ENCODE peak calls at places on chromosome 3, in nine cellular contexts. T, F, D, U, L, Y, E, Q and I are unnamed samples.

GRCh38 chr3:23052230-23053019 is 150.7 kb upstream of the UBE2E2 start:
- DNase-seq in T (no peak), F (no peak), D (no peak), U (no peak), L (no peak), Y (peak), E (peak), Q (no peak), I (no peak)

GRCh38 chr3:164416491-164417222 is 661.6 kb downstream of the SI start:
- DNase-seq in T (no peak), F (no peak), D (no peak), U (no peak), L (no peak), Y (no peak), E (no peak), Q (no peak), I (no peak)

GRCh38 chr3:40975711-40976121 is 223.6 kb upstream of the CTNNB1 start:
- DNase-seq in T (no peak), F (no peak), D (no peak), U (no peak), L (no peak), Y (peak), E (no peak), Q (no peak), I (no peak)

GRCh38 chr3:61221759-61222362 is 29.4 kb downstream of the FHIT start:
- DNase-seq in T (no peak), F (no peak), D (no peak), U (no peak), L (no peak), Y (no peak), E (no peak), Q (no peak), I (no peak)

GRCh38 chr3:198067416-198067815 is 107.4 kb downstream of the LMLN start:
- DNase-seq in T (no peak), F (no peak), D (no peak), U (no peak), L (no peak), Y (no peak), E (no peak), Q (no peak), I (no peak)

GRCh38 chr3:18812316-18812715 is 336.0 kb upstream of the KCNH8 start:
- DNase-seq in T (no peak), F (no peak), D (no peak), U (no peak), L (no peak), Y (peak), E (no peak), Q (no peak), I (no peak)

GRCh38 chr3:56932858-56933257 is 127.6 kb upstream of the SPATA12 start:
- DNase-seq in T (no peak), F (no peak), D (no peak), U (no peak), L (no peak), Y (no peak), E (no peak), Q (no peak), I (no peak)

GRCh38 chr3:67602816-67603215 is 51.6 kb downstream of the SUCLG2 start:
- DNase-seq in T (no peak), F (no peak), D (no peak), U (no peak), L (no peak), Y (no peak), E (no peak), Q (no peak), I (no peak)

GRCh38 chr3:172640751-172641150 is 70.1 kb downstream of the NCEH1 start:
- DNase-seq in T (no peak), F (no peak), D (no peak), U (no peak), L (no peak), Y (no peak), E (no peak), Q (no peak), I (no peak)

GRCh38 chr3:183085634-183086390 is 13.5 kb downstream of the MCCC1 start:
- DNase-seq in T (peak), F (peak), D (no peak), U (no peak), L (peak), Y (peak), E (peak), Q (no peak), I (peak)

GRCh38 chr3:8416965-8417364 is 84.7 kb upstream of the LMCD1 start:
- DNase-seq in T (peak), F (no peak), D (peak), U (no peak), L (no peak), Y (no peak), E (peak), Q (no peak), I (peak)

GRCh38 chr3:184914628-184915027 is 102.7 kb downstream of the VPS8 start:
- DNase-seq in T (no peak), F (no peak), D (no peak), U (no peak), L (no peak), Y (peak), E (no peak), Q (no peak), I (no peak)

GRCh38 chr3:118231578-118231977 is 803.1 kb downstream of the IGSF11 start:
- DNase-seq in T (no peak), F (no peak), D (no peak), U (no peak), L (no peak), Y (no peak), E (no peak), Q (no peak), I (no peak)

GRCh38 chr3:99686955-99687612 is 48.7 kb downstream of the COL8A1 start:
- DNase-seq in T (peak), F (peak), D (peak), U (no peak), L (peak), Y (no peak), E (peak), Q (peak), I (peak)

GRCh38 chr3:35439626-35440025 is 199.7 kb upstream of the ARPP21 start:
- DNase-seq in T (no peak), F (no peak), D (no peak), U (no peak), L (no peak), Y (no peak), E (peak), Q (no peak), I (peak)

GRCh38 chr3:28667646-28668376 is 319.2 kb upstream of the AZI2 start:
- DNase-seq in T (peak), F (peak), D (peak), U (no peak), L (peak), Y (peak), E (peak), Q (no peak), I (peak)

GRCh38 chr3:127676921-127677351 is 4.2 kb downstream of the ABTB1 start:
- DNase-seq in T (no peak), F (no peak), D (no peak), U (no peak), L (no peak), Y (no peak), E (no peak), Q (peak), I (no peak)

GRCh38 chr3:161939919-161940693 is 443.5 kb downstream of the OTOL1 start:
- DNase-seq in T (peak), F (no peak), D (no peak), U (no peak), L (no peak), Y (no peak), E (no peak), Q (no peak), I (no peak)

GRCh38 chr3:126937533-126938432 is 45.1 kb upstream of the PLXNA1 start:
- DNase-seq in T (no peak), F (no peak), D (no peak), U (no peak), L (no peak), Y (no peak), E (no peak), Q (peak), I (no peak)

GRCh38 chr3:127151992-127152391 is 40.9 kb upstream of the PRR23E start:
- DNase-seq in T (no peak), F (no peak), D (no peak), U (no peak), L (no peak), Y (peak), E (no peak), Q (no peak), I (no peak)

GRCh38 chr3:171256445-171257250 is 203.6 kb downstream of the TNIK start:
- DNase-seq in T (no peak), F (no peak), D (no peak), U (no peak), L (no peak), Y (peak), E (no peak), Q (no peak), I (no peak)

GRCh38 chr3:49238274-49239127 is 38.5 kb downstream of the C3orf62 start:
- DNase-seq in T (no peak), F (no peak), D (peak), U (no peak), L (no peak), Y (peak), E (no peak), Q (peak), I (peak)

GRCh38 chr3:72462611-72463011 is 385.6 kb downstream of the SHQ1 start:
- DNase-seq in T (no peak), F (no peak), D (no peak), U (no peak), L (no peak), Y (no peak), E (no peak), Q (no peak), I (no peak)

GRCh38 chr3:45964139-45964538 is 20.9 kb downstream of the CXCR6 start:
- DNase-seq in T (no peak), F (no peak), D (no peak), U (no peak), L (no peak), Y (no peak), E (no peak), Q (no peak), I (no peak)

GRCh38 chr3:160023476-160023875 is 34.8 kb downstream of the IL12A start:
- DNase-seq in T (no peak), F (no peak), D (no peak), U (no peak), L (no peak), Y (no peak), E (no peak), Q (no peak), I (no peak)

GRCh38 chr3:176663819-176664218 is 533.5 kb downstream of the TBL1XR1 start:
- DNase-seq in T (no peak), F (no peak), D (no peak), U (no peak), L (peak), Y (peak), E (peak), Q (no peak), I (no peak)

GRCh38 chr3:134056464-134056891 is 26.8 kb upstream of the SLCO2A1 start:
- DNase-seq in T (no peak), F (no peak), D (no peak), U (no peak), L (no peak), Y (no peak), E (peak), Q (no peak), I (no peak)

GRCh38 chr3:172379372-172379771 is 68.9 kb downstream of the GHSR start:
- DNase-seq in T (no peak), F (no peak), D (no peak), U (no peak), L (no peak), Y (no peak), E (no peak), Q (no peak), I (no peak)

GRCh38 chr3:29281265-29282228 is 676 bp downstream of the RBMS3 start:
- DNase-seq in T (peak), F (no peak), D (no peak), U (no peak), L (peak), Y (peak), E (peak), Q (no peak), I (no peak)

GRCh38 chr3:116005404-116005803 is 382.1 kb downstream of the GAP43 start:
- DNase-seq in T (no peak), F (no peak), D (no peak), U (no peak), L (no peak), Y (peak), E (peak), Q (no peak), I (no peak)

GRCh38 chr3:10552631-10552943 is 47.2 kb upstream of the ATP2B2 start:
- DNase-seq in T (peak), F (no peak), D (no peak), U (no peak), L (no peak), Y (no peak), E (no peak), Q (no peak), I (peak)

GRCh38 chr3:147699175-147699838 is 290.1 kb downstream of the ZIC1 start:
- DNase-seq in T (no peak), F (no peak), D (no peak), U (no peak), L (no peak), Y (peak), E (no peak), Q (no peak), I (no peak)

GRCh38 chr3:105906834-105907233 is 38.0 kb upstream of the CBLB start:
- DNase-seq in T (no peak), F (no peak), D (no peak), U (no peak), L (no peak), Y (peak), E (no peak), Q (no peak), I (no peak)

GRCh38 chr3:9024341-9024740 is 61.1 kb upstream of the RAD18 start:
- DNase-seq in T (no peak), F (no peak), D (no peak), U (no peak), L (no peak), Y (no peak), E (no peak), Q (no peak), I (no peak)

GRCh38 chr3:115074502-115074901 is 72.6 kb downstream of the ZBTB20 start:
- DNase-seq in T (no peak), F (no peak), D (no peak), U (no peak), L (no peak), Y (peak), E (peak), Q (no peak), I (no peak)

GRCh38 chr3:116034071-116034470 is 410.8 kb downstream of the GAP43 start:
- DNase-seq in T (no peak), F (no peak), D (no peak), U (no peak), L (no peak), Y (no peak), E (no peak), Q (no peak), I (no peak)

GRCh38 chr3:159763466-159764210 is 225.0 kb upstream of the IL12A start:
- DNase-seq in T (no peak), F (no peak), D (peak), U (no peak), L (peak), Y (peak), E (peak), Q (peak), I (peak)

GRCh38 chr3:82011336-82011735 is 249.9 kb upstream of the GBE1 start:
- DNase-seq in T (no peak), F (no peak), D (no peak), U (no peak), L (no peak), Y (no peak), E (no peak), Q (no peak), I (no peak)

GRCh38 chr3:158540066-158540465 is 30.9 kb upstream of the MLF1 start:
- DNase-seq in T (no peak), F (no peak), D (no peak), U (no peak), L (no peak), Y (no peak), E (no peak), Q (no peak), I (no peak)

GRCh38 chr3:184641430-184641829 is 70.4 kb downstream of the MAGEF1 start:
- DNase-seq in T (no peak), F (no peak), D (no peak), U (no peak), L (no peak), Y (no peak), E (no peak), Q (no peak), I (no peak)

GRCh38 chr3:141384157-141384556 is 15.9 kb downstream of the ZBTB38 start:
- DNase-seq in T (no peak), F (no peak), D (no peak), U (no peak), L (no peak), Y (peak), E (no peak), Q (no peak), I (no peak)
- H3K4me3 ChIP-seq in T (no peak), F (no peak), D (no peak), U (no peak), L (no peak), Y (no peak), E (no peak), Q (no peak), I (no peak)

DNA sequence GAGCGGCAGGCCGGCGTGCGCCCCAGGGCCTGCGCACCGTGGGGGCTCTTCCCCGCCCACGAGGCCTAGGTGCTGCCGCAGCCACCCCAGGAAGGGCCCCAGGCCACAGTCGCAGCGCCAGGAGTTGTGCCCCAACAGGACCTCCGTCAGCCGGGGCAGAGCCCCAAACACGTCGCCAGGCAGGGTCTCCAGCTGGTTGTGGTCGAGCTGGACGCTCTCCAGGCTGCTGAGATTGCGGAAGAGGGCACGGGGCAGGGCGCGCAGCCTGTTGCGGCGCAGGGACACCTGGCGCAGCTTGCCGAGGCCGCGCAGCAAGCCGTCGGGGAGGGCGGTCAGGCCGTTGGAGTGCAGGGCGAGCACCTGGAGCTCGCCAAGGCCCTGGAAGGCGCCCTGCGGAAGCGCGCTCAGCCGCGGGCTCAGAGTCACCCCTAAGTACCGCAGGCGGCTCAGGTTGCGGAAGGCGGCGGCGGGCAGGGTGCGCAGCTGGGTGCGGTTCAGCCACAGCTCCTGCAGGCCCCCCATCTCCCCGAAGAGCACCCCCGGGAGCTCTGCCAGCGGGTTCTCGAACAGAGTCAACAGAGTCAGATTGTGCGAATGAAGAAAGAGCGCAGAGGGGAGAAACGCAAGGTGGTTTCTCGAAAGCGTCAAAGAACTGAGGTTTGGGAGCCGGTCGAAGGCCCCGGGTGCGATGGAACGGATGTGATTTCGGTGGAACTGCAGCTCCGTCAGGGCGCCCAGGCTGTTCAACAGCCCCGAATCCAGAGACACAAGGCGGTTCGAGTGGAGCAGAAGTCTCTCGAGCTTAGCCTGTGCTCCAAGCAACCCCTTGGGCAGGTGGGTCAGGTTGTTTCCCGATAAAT is 1.9 kb downstream of the GP5 start:
- DNase-seq in T (peak), F (no peak), D (no peak), U (no peak), L (no peak), Y (peak), E (no peak), Q (peak), I (peak)
- H3K4me3 ChIP-seq in T (no peak), F (peak), D (peak), U (peak), L (no peak), Y (peak), E (peak), Q (peak), I (peak)

DNA sequence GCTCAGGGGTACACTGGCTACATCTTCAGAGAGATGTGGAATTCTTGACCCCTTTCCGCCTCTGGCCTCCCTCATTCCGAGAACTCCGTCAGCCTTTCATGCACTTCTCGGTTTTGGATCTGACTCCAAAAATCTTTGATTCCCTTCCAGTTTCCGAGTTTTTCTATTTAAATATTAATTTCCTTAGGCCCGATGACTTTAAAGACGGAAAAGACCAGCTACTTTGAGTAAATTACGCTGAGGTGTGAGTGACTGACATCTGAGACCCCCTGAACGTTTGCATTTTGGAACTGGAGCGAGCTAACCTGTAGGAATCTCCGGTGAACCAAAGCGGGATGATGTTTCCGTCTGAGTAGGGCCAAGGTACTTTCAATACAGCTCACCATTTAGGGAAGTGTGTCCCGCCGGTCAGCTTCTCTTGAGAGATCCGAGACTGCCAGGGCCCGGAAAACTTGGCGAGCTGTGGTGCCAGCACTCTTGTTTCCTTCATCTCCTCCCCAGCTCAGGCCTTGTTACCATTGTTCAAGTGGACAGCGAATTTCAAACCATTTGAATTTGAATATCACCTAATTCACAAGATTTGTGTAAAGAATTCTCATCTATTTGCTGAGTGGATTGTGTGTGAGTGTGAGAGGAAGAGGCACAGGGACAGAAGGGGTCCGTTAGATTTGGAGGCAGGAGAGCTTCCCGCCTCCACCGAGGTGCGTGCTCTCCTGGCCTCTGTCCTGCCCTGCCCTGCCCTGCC is 5.4 kb downstream of the SOX14 start:
- DNase-seq in T (no peak), F (no peak), D (no peak), U (no peak), L (no peak), Y (no peak), E (peak), Q (no peak), I (no peak)
- H3K4me3 ChIP-seq in T (no peak), F (no peak), D (no peak), U (no peak), L (no peak), Y (no peak), E (no peak), Q (no peak), I (no peak)

GRCh38 chr3:150759947-150760346 is 3.0 kb downstream of the SIAH2 start:
- DNase-seq in T (no peak), F (no peak), D (no peak), U (no peak), L (no peak), Y (no peak), E (no peak), Q (no peak), I (no peak)
- H3K4me3 ChIP-seq in T (no peak), F (no peak), D (peak), U (peak), L (no peak), Y (peak), E (no peak), Q (peak), I (peak)